ENCODE peak calls at places on chromosomes 12 and 14, in seven cellular contexts. One of them, this sample, is unnamed.

GRCh38 chr12:54984602-54985376 is at the start of gene TESPA1:
- DNase-seq in astrocyte: no peak
- DNase-seq in upper lobe of left lung: no peak
- DNase-seq in HFFc6: no peak
- DNase-seq in AG09319: no peak
- DNase-seq in astrocyte of the spinal cord: no peak
- DNase-seq in suprapubic skin: peak; percentile 61
- DNase-seq in this sample: peak; percentile 62

GRCh38 chr12:123142948-123143752 is 7.7 kb downstream of the PITPNM2 start:
- DNase-seq in AG09319: no peak
- DNase-seq in astrocyte: peak; percentile 41
- DNase-seq in HFFc6: no peak
- DNase-seq in astrocyte of the spinal cord: peak; percentile 53
- DNase-seq in upper lobe of left lung: no peak
- DNase-seq in suprapubic skin: peak; percentile 42
- DNase-seq in this sample: peak; percentile 33

GRCh38 chr14:33646692-33647260 is 304.1 kb downstream of the EGLN3 start:
- DNase-seq in AG09319: peak; percentile 20
- DNase-seq in HFFc6: peak; percentile 66
- DNase-seq in upper lobe of left lung: no peak
- DNase-seq in astrocyte of the spinal cord: peak; percentile 84
- DNase-seq in astrocyte: peak; percentile 91
- DNase-seq in suprapubic skin: no peak
- DNase-seq in this sample: no peak

GRCh38 chr12:44021471-44021971 is 185.6 kb downstream of the TMEM117 start:
- DNase-seq in astrocyte of the spinal cord: no peak
- DNase-seq in AG09319: no peak
- DNase-seq in astrocyte: no peak
- DNase-seq in upper lobe of left lung: no peak
- DNase-seq in suprapubic skin: no peak
- DNase-seq in HFFc6: no peak
- DNase-seq in this sample: no peak

GRCh38 chr12:18146375-18146774 is 56.4 kb upstream of the RERGL start:
- DNase-seq in upper lobe of left lung: no peak
- DNase-seq in astrocyte: no peak
- DNase-seq in astrocyte of the spinal cord: no peak
- DNase-seq in HFFc6: no peak
- DNase-seq in AG09319: no peak
- DNase-seq in suprapubic skin: no peak
- DNase-seq in this sample: no peak

GRCh38 chr12:8697120-8697475 is 693 bp upstream of the RIMKLB start:
- DNase-seq in AG09319: no peak
- DNase-seq in suprapubic skin: no peak
- DNase-seq in HFFc6: peak; percentile 53
- DNase-seq in astrocyte: peak; percentile 37
- DNase-seq in upper lobe of left lung: peak; percentile 90
- DNase-seq in astrocyte of the spinal cord: peak; percentile 57
- DNase-seq in this sample: no peak

GRCh38 chr12:23221066-23221465 is 596.1 kb downstream of the ETNK1 start:
- DNase-seq in astrocyte of the spinal cord: no peak
- DNase-seq in HFFc6: no peak
- DNase-seq in suprapubic skin: no peak
- DNase-seq in upper lobe of left lung: no peak
- DNase-seq in astrocyte: no peak
- DNase-seq in AG09319: no peak
- DNase-seq in this sample: no peak

GRCh38 chr12:26122681-26123481 is 2.0 kb downstream of the BHLHE41 start:
- DNase-seq in astrocyte of the spinal cord: peak; percentile 83
- DNase-seq in HFFc6: peak; percentile 68
- DNase-seq in astrocyte: peak; percentile 82
- DNase-seq in upper lobe of left lung: peak; percentile 91
- DNase-seq in suprapubic skin: peak; percentile 85
- DNase-seq in AG09319: peak; percentile 30
- DNase-seq in this sample: no peak

GRCh38 chr12:61996717-61997116 is 263.5 kb upstream of the USP15 start:
- DNase-seq in AG09319: no peak
- DNase-seq in upper lobe of left lung: no peak
- DNase-seq in HFFc6: no peak
- DNase-seq in astrocyte of the spinal cord: no peak
- DNase-seq in astrocyte: no peak
- DNase-seq in suprapubic skin: no peak
- DNase-seq in this sample: no peak

GRCh38 chr12:87163122-87163521 is 866.1 kb downstream of the C12orf50 start:
- DNase-seq in astrocyte of the spinal cord: no peak
- DNase-seq in astrocyte: no peak
- DNase-seq in suprapubic skin: no peak
- DNase-seq in HFFc6: no peak
- DNase-seq in upper lobe of left lung: no peak
- DNase-seq in AG09319: no peak
- DNase-seq in this sample: no peak

GRCh38 chr12:63085120-63085519 is 65.9 kb downstream of the AVPR1A start:
- DNase-seq in suprapubic skin: no peak
- DNase-seq in upper lobe of left lung: no peak
- DNase-seq in HFFc6: no peak
- DNase-seq in AG09319: no peak
- DNase-seq in astrocyte of the spinal cord: no peak
- DNase-seq in astrocyte: no peak
- DNase-seq in this sample: no peak

GRCh38 chr12:84355561-84355960 is 557.0 kb downstream of the SLC6A15 start:
- DNase-seq in AG09319: no peak
- DNase-seq in astrocyte of the spinal cord: no peak
- DNase-seq in astrocyte: no peak
- DNase-seq in HFFc6: no peak
- DNase-seq in suprapubic skin: no peak
- DNase-seq in upper lobe of left lung: no peak
- DNase-seq in this sample: no peak

GRCh38 chr12:60191676-60192359 is 596.0 kb downstream of the SLC16A7 start:
- DNase-seq in upper lobe of left lung: no peak
- DNase-seq in AG09319: no peak
- DNase-seq in astrocyte: peak; percentile 54
- DNase-seq in astrocyte of the spinal cord: peak; percentile 39
- DNase-seq in HFFc6: peak; percentile 57
- DNase-seq in suprapubic skin: no peak
- DNase-seq in this sample: no peak

GRCh38 chr14:96309907-96310330 is 53.2 kb downstream of the ATG2B start:
- DNase-seq in astrocyte: no peak
- DNase-seq in AG09319: no peak
- DNase-seq in upper lobe of left lung: no peak
- DNase-seq in HFFc6: no peak
- DNase-seq in astrocyte of the spinal cord: peak; percentile 2
- DNase-seq in suprapubic skin: no peak
- DNase-seq in this sample: no peak
- TF ChIP-seq CTCF in astrocyte: no peak
- TF ChIP-seq CTCF in AG09319: no peak
- TF ChIP-seq CTCF in upper lobe of left lung: no peak
- TF ChIP-seq CTCF in HFFc6: no peak
- TF ChIP-seq CTCF in astrocyte of the spinal cord: no peak
- TF ChIP-seq CTCF in suprapubic skin: no peak
- TF ChIP-seq CTCF in this sample: no peak

DNA sequence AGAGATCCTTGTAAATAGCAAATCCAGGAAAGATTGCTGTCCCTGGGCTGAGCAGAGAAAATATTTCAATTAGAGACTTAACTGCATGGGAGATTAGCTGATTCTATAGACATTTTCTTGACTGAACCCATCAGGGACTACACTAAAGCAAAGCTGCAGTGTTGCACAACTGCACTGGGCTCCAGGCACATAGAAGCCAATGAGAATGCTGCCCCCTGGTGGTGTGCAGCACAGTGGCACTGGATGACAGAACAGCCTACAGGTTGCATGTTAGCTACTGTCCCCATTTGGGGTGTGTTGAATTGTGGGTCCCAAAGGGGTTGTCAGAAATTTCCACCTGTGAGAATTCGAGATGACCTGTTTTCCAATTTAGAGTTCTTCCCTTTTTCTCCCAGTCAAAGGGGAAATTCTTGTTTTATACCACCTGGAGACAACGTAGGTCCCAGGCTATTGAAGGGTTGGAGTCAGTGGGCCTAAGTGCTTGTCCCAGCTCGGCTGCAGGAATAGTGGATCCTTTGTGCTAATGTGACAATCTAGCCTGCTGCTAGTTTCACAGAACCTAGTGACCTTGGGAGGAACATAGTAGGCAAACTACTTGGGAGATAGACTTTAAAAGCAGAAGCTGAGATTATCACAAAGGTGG is 114.7 kb downstream of the SLC8A3 start:
- DNase-seq in suprapubic skin: no peak
- DNase-seq in astrocyte of the spinal cord: peak; percentile 52
- DNase-seq in HFFc6: peak; percentile 58
- DNase-seq in astrocyte: no peak
- DNase-seq in AG09319: peak; percentile 1
- DNase-seq in upper lobe of left lung: no peak
- DNase-seq in this sample: no peak
- TF ChIP-seq CTCF in suprapubic skin: peak; percentile 54
- TF ChIP-seq CTCF in astrocyte of the spinal cord: peak; percentile 88
- TF ChIP-seq CTCF in HFFc6: peak; percentile 90
- TF ChIP-seq CTCF in astrocyte: peak; percentile 68
- TF ChIP-seq CTCF in AG09319: peak; percentile 64
- TF ChIP-seq CTCF in upper lobe of left lung: peak; percentile 48
- TF ChIP-seq CTCF in this sample: no peak

GRCh38 chr14:100899841-100900771 is 3.4 kb downstream of the RTL1 start:
- DNase-seq in astrocyte: no peak
- DNase-seq in AG09319: no peak
- DNase-seq in suprapubic skin: peak; percentile 39
- DNase-seq in HFFc6: no peak
- DNase-seq in upper lobe of left lung: no peak
- DNase-seq in astrocyte of the spinal cord: no peak
- DNase-seq in this sample: no peak
- TF ChIP-seq CTCF in astrocyte: no peak
- TF ChIP-seq CTCF in AG09319: no peak
- TF ChIP-seq CTCF in suprapubic skin: no peak
- TF ChIP-seq CTCF in HFFc6: no peak
- TF ChIP-seq CTCF in upper lobe of left lung: no peak
- TF ChIP-seq CTCF in astrocyte of the spinal cord: no peak
- TF ChIP-seq CTCF in this sample: no peak

DNA sequence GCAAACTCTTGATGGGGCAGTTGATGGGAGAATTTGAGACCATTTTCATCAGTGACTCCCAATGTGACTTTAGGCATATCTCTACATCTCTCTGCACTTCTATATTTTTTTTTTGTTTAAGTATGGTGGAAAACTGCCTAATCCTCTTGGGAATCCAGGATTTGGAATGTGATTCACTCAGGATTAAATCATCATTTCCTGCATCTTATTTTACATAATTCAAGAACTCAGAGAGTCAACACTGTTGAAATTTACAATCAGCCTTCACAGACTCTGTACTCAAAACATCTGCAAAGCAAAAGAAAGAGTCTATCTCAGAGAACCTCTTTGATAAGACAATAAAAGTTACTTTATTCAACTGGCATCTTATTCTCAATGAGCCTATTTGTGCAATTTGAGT is 260.7 kb upstream of the NOS1 start:
- DNase-seq in astrocyte: no peak
- DNase-seq in upper lobe of left lung: no peak
- DNase-seq in suprapubic skin: no peak
- DNase-seq in AG09319: no peak
- DNase-seq in astrocyte of the spinal cord: no peak
- DNase-seq in HFFc6: no peak
- DNase-seq in this sample: no peak
- TF ChIP-seq CTCF in astrocyte: no peak
- TF ChIP-seq CTCF in upper lobe of left lung: no peak
- TF ChIP-seq CTCF in suprapubic skin: no peak
- TF ChIP-seq CTCF in AG09319: no peak
- TF ChIP-seq CTCF in astrocyte of the spinal cord: no peak
- TF ChIP-seq CTCF in HFFc6: no peak
- TF ChIP-seq CTCF in this sample: no peak

GRCh38 chr12:92144045-92144630 is 1.5 kb downstream of the BTG1 start:
- DNase-seq in HFFc6: peak; percentile 98
- DNase-seq in AG09319: peak; percentile 94
- DNase-seq in astrocyte: peak; percentile 95
- DNase-seq in upper lobe of left lung: no peak
- DNase-seq in suprapubic skin: peak; percentile 79
- DNase-seq in astrocyte of the spinal cord: peak; percentile 97
- DNase-seq in this sample: peak; percentile 49

GRCh38 chr12:92143280-92143679 is 2.4 kb downstream of the BTG1 start:
- DNase-seq in suprapubic skin: no peak
- DNase-seq in astrocyte of the spinal cord: no peak
- DNase-seq in HFFc6: no peak
- DNase-seq in AG09319: no peak
- DNase-seq in astrocyte: no peak
- DNase-seq in upper lobe of left lung: no peak
- DNase-seq in this sample: no peak

GRCh38 chr12:92145481-92145730 is 240 bp downstream of the BTG1 start:
- DNase-seq in HFFc6: no peak
- DNase-seq in astrocyte of the spinal cord: no peak
- DNase-seq in AG09319: no peak
- DNase-seq in upper lobe of left lung: no peak
- DNase-seq in astrocyte: no peak
- DNase-seq in suprapubic skin: no peak
- DNase-seq in this sample: peak; percentile 56

GRCh38 chr12:92145731-92146496 is at the start of gene BTG1:
- DNase-seq in AG09319: peak; percentile 100
- DNase-seq in astrocyte of the spinal cord: peak; percentile 100
- DNase-seq in HFFc6: peak; percentile 100
- DNase-seq in suprapubic skin: peak; percentile 100
- DNase-seq in astrocyte: peak; percentile 99
- DNase-seq in upper lobe of left lung: peak; percentile 94
- DNase-seq in this sample: peak; percentile 89

GRCh38 chr12:92144631-92145480 is 790 bp downstream of the BTG1 start:
- DNase-seq in astrocyte: peak; percentile 63
- DNase-seq in HFFc6: peak; percentile 66
- DNase-seq in astrocyte of the spinal cord: peak; percentile 59
- DNase-seq in upper lobe of left lung: peak; percentile 92
- DNase-seq in AG09319: no peak
- DNase-seq in suprapubic skin: peak; percentile 78
- DNase-seq in this sample: no peak
- TF ChIP-seq CTCF in astrocyte: no peak
- TF ChIP-seq CTCF in HFFc6: peak; percentile 56
- TF ChIP-seq CTCF in astrocyte of the spinal cord: peak; percentile 15
- TF ChIP-seq CTCF in upper lobe of left lung: no peak
- TF ChIP-seq CTCF in AG09319: no peak
- TF ChIP-seq CTCF in suprapubic skin: no peak
- TF ChIP-seq CTCF in this sample: no peak